ENCODE peak calls at places on chromosomes 6 and 20, in six cellular contexts. R, V, T, O, W and P are unnamed samples.

GRCh38 chr6:8180327-8181161 is 78.2 kb upstream of the EEF1E1 start:
- DNase-seq in R (no peak), V (no peak), T (no peak), O (no peak), W (peak), P (no peak)

GRCh38 chr6:45455408-45455807 is 77.7 kb upstream of the SUPT3H start:
- DNase-seq in R (no peak), V (no peak), T (no peak), O (no peak), W (no peak), P (no peak)

GRCh38 chr6:149075616-149076354 is 241.7 kb upstream of the TAB2 start:
- DNase-seq in R (no peak), V (no peak), T (no peak), O (no peak), W (no peak), P (no peak)

GRCh38 chr6:27547157-27548075 is 74.5 kb upstream of the ZNF184 start:
- DNase-seq in R (peak), V (no peak), T (no peak), O (no peak), W (no peak), P (peak)

GRCh38 chr20:46218656-46219055 is 89.6 kb downstream of the CDH22 start:
- DNase-seq in R (no peak), V (no peak), T (no peak), O (no peak), W (no peak), P (no peak)

GRCh38 chr6:2800552-2801316 is 35.5 kb downstream of the WRNIP1 start:
- DNase-seq in R (no peak), V (no peak), T (no peak), O (no peak), W (no peak), P (no peak)

GRCh38 chr6:139732451-139732850 is 358.0 kb upstream of the CITED2 start:
- DNase-seq in R (no peak), V (no peak), T (no peak), O (no peak), W (no peak), P (no peak)

GRCh38 chr20:19609642-19610223 is 148.3 kb upstream of the RIN2 start:
- DNase-seq in R (no peak), V (no peak), T (no peak), O (no peak), W (no peak), P (no peak)

GRCh38 chr20:32449890-32450401 is 91.8 kb downstream of the ASXL1 start:
- DNase-seq in R (no peak), V (no peak), T (no peak), O (no peak), W (no peak), P (no peak)

GRCh38 chr6:53066059-53066406 is 829 bp downstream of the FBXO9 start:
- DNase-seq in R (no peak), V (peak), T (peak), O (peak), W (no peak), P (no peak)

GRCh38 chr6:149080511-149080910 is 237.0 kb upstream of the TAB2 start:
- DNase-seq in R (no peak), V (no peak), T (no peak), O (no peak), W (peak), P (no peak)

GRCh38 chr6:145815351-145815772 is 767 bp upstream of the FBXO30 start:
- DNase-seq in R (peak), V (peak), T (peak), O (no peak), W (no peak), P (no peak)

GRCh38 chr20:3919352-3919751 is 30.2 kb downstream of the PANK2 start:
- DNase-seq in R (no peak), V (no peak), T (no peak), O (no peak), W (no peak), P (no peak)

GRCh38 chr20:63553933-63554290 is at the start of gene FNDC11:
- DNase-seq in R (peak), V (peak), T (no peak), O (no peak), W (no peak), P (peak)

GRCh38 chr20:35657271-35657670 is 7.4 kb downstream of the CPNE1 start:
- DNase-seq in R (no peak), V (no peak), T (no peak), O (no peak), W (no peak), P (no peak)

GRCh38 chr6:134358320-134358719 is 40.4 kb upstream of the SGK1 start:
- DNase-seq in R (no peak), V (no peak), T (no peak), O (no peak), W (no peak), P (no peak)

GRCh38 chr20:9912858-9913434 is 74.1 kb upstream of the PAK5 start:
- DNase-seq in R (peak), V (peak), T (no peak), O (no peak), W (peak), P (peak)

GRCh38 chr6:96499781-96500180 is 21.8 kb upstream of the UFL1 start:
- DNase-seq in R (peak), V (peak), T (no peak), O (no peak), W (no peak), P (no peak)

GRCh38 chr6:79313254-79313653 is 78.8 kb upstream of the HMGN3 start:
- DNase-seq in R (no peak), V (no peak), T (no peak), O (no peak), W (no peak), P (no peak)

GRCh38 chr20:44580581-44581268 is 1.7 kb upstream of the PKIG start:
- DNase-seq in R (peak), V (no peak), T (no peak), O (no peak), W (no peak), P (no peak)

GRCh38 chr6:108797951-108798671 is 50.1 kb upstream of the ARMC2 start:
- DNase-seq in R (no peak), V (no peak), T (no peak), O (no peak), W (no peak), P (no peak)

GRCh38 chr20:6693178-6693807 is 74.2 kb upstream of the BMP2 start:
- DNase-seq in R (no peak), V (no peak), T (no peak), O (no peak), W (no peak), P (no peak)

GRCh38 chr20:40797425-40797824 is 108.4 kb upstream of the MAFB start:
- DNase-seq in R (peak), V (no peak), T (no peak), O (no peak), W (no peak), P (no peak)

GRCh38 chr20:1397710-1398109 is 4.9 kb upstream of the FKBP1A start:
- DNase-seq in R (no peak), V (no peak), T (no peak), O (peak), W (no peak), P (no peak)

GRCh38 chr20:62935968-62936585 is 1.9 kb upstream of the GID8 start:
- DNase-seq in R (no peak), V (no peak), T (no peak), O (no peak), W (no peak), P (no peak)

GRCh38 chr6:146149770-146150169 is 120.9 kb downstream of the GRM1 start:
- DNase-seq in R (no peak), V (no peak), T (no peak), O (no peak), W (no peak), P (no peak)

GRCh38 chr6:121760640-121761213 is 325.3 kb downstream of the GJA1 start:
- DNase-seq in R (no peak), V (no peak), T (no peak), O (no peak), W (no peak), P (no peak)

GRCh38 chr6:148203970-148204369 is 138.7 kb upstream of the SASH1 start:
- DNase-seq in R (peak), V (peak), T (no peak), O (no peak), W (no peak), P (no peak)

GRCh38 chr6:75081920-75082319 is 123.9 kb downstream of the COL12A1 start:
- DNase-seq in R (no peak), V (no peak), T (no peak), O (no peak), W (peak), P (no peak)

GRCh38 chr6:109869398-109870165 is 108.5 kb upstream of the GPR6 start:
- DNase-seq in R (no peak), V (no peak), T (no peak), O (peak), W (no peak), P (no peak)

GRCh38 chr20:2626853-2627541 is 25.4 kb upstream of the NOP56 start:
- DNase-seq in R (no peak), V (no peak), T (no peak), O (no peak), W (peak), P (no peak)

DNA sequence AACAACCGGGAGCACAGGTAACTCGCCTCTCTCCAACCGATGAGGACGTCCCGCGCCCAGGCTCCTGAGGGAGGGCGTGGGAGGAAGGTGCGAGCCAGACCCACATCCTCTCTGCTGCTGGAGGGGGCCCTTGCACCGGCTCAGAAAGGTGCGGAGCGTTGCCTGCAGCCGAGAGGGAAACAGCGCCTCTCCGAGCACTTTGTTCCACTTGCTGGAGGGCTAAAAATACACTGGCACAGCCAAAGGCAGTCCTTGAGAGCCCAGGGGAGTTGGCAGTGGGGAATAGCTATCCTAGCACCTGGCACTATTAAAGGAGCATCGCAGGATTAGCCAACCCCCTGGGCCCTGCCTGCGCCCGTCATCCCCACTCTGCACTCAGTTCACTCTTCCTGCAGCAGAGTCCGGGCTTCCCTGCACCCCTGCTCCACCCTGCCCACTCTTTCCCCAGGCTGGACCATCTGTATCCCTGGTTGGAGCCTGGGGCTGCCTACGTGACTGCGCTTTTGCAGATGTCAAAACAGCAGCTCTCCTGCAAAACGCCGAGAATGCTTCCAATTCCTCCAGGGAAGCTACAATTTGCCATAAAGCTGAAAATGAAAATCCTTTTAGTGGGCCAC is 108.9 kb downstream of the SNX5 start:
- DNase-seq in R (no peak), V (peak), T (no peak), O (no peak), W (no peak), P (no peak)
- TF ChIP-seq CTCF in R (no peak), V (no peak), T (no peak), O (no peak), W (no peak), P (no peak)

GRCh38 chr6:31114970-31115849 is 610 bp downstream of the PSORS1C1 start:
- DNase-seq in R (no peak), V (no peak), T (no peak), O (no peak), W (no peak), P (no peak)
- TF ChIP-seq CTCF in R (no peak), V (no peak), T (no peak), O (no peak), W (peak), P (no peak)

GRCh38 chr6:19433101-19433500 is 404.1 kb upstream of the ID4 start:
- DNase-seq in R (no peak), V (no peak), T (no peak), O (no peak), W (no peak), P (no peak)

GRCh38 chr6:19438566-19439353 is 398.4 kb upstream of the ID4 start:
- DNase-seq in R (no peak), V (no peak), T (no peak), O (no peak), W (no peak), P (no peak)

GRCh38 chr6:19434065-19434464 is 403.1 kb upstream of the ID4 start:
- DNase-seq in R (no peak), V (no peak), T (no peak), O (no peak), W (no peak), P (no peak)

DNA sequence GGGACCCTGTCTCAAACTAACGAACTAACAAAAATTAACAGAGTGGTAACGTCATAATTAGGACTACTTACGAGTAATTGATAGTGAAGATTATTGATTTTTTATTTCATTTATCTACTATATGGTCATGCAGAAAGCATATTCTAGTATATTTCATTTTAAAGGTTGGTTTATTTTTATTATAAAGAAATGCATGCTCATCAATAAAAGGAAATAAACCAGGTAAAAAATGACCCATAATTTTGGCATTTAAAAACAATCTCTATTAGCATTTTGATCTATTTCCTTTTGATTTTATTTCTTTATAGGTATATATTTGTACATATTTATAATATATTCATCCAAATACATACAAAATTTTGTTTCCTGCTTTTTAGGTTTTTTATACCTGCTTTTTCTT is 401.4 kb upstream of the ID4 start:
- DNase-seq in R (no peak), V (no peak), T (no peak), O (no peak), W (no peak), P (no peak)
- TF ChIP-seq CTCF in R (no peak), V (no peak), T (no peak), O (no peak), W (no peak), P (no peak)

DNA sequence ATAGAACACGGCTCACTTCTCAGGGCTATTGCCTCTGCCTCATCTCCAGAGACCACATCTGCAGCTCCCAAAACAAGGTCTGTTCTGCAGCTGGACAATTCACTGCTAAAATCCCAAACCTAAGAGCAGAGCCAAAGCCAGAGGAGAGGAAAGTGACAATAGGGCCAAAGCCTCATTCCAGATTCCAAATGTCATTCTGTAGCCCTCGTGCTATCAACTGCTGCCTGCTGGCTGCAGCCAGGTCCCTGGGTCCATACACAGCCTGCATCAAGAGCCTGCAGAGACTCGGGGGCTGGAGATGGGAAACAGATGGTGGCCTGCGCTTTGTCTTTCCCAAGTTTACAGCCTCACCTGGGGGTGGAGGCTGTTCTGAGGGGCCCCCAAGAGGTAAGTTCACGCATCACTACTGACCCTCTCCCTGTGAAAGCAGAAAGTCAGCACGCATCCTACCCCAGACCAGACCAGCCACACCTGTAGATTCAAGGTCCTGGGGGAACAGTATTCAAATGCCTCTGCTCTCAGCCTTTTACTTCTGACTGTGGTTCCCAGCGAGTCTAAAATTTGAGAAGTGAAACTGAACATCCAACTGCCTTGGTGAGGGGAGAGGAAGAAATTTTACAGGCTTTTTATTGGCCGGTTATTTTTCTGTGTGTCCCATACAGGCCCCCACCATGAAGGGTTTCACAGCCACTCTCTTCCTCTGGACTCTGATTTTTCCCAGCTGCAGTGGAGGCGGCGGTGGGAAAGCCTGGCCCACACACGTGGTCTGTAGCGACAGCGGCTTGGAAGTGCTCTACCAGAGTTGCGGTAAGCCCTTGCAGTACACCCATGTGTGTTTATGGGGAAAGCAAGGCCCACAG is at the start of gene LY86:
- DNase-seq in R (peak), V (no peak), T (no peak), O (no peak), W (no peak), P (no peak)
- TF ChIP-seq CTCF in R (no peak), V (no peak), T (no peak), O (no peak), W (no peak), P (no peak)

GRCh38 chr20:50133474-50134217 is 19.9 kb downstream of the PEDS1 start:
- DNase-seq in R (no peak), V (no peak), T (no peak), O (no peak), W (no peak), P (no peak)
- TF ChIP-seq CTCF in R (peak), V (no peak), T (no peak), O (no peak), W (peak), P (peak)

GRCh38 chr20:61599061-61599930 is 347.2 kb downstream of the CDH4 start:
- DNase-seq in R (no peak), V (no peak), T (no peak), O (no peak), W (no peak), P (peak)
- TF ChIP-seq CTCF in R (no peak), V (no peak), T (no peak), O (no peak), W (no peak), P (no peak)

GRCh38 chr20:13947719-13948118 is 42.7 kb downstream of the SEL1L2 start:
- DNase-seq in R (no peak), V (no peak), T (no peak), O (no peak), W (no peak), P (no peak)

GRCh38 chr20:13953227-13953626 is 37.2 kb downstream of the SEL1L2 start:
- DNase-seq in R (peak), V (no peak), T (no peak), O (no peak), W (no peak), P (no peak)
- TF ChIP-seq CTCF in R (peak), V (no peak), T (no peak), O (no peak), W (peak), P (no peak)